ENCODE peak calls at places on chromosomes 12 and 14, in four cellular contexts. A, X, N and P are unnamed samples.

GRCh38 chr12:91180577-91180976 is 2.0 kb downstream of the DCN start:
- DNase-seq in A (no peak), X (no peak), N (no peak), P (no peak)

GRCh38 chr12:91811481-91812287 is 334.0 kb downstream of the BTG1 start:
- DNase-seq in A (peak; percentile 74), X (peak; percentile 54), N (peak; percentile 88), P (peak; percentile 26)

GRCh38 chr14:49512147-49512551 is 74.0 kb downstream of the RPS29 start:
- DNase-seq in A (no peak), X (no peak), N (no peak), P (no peak)

GRCh38 chr14:28381656-28382055 is 384.9 kb upstream of the FOXG1 start:
- DNase-seq in A (no peak), X (no peak), N (no peak), P (no peak)

GRCh38 chr12:20442322-20442721 is 74.0 kb downstream of the PDE3A start:
- DNase-seq in A (no peak), X (no peak), N (no peak), P (no peak)

GRCh38 chr12:83818888-83819287 is 1093.7 kb downstream of the SLC6A15 start:
- DNase-seq in A (no peak), X (no peak), N (no peak), P (no peak)

GRCh38 chr12:124696689-124697476 is 129.5 kb upstream of the NCOR2 start:
- DNase-seq in A (no peak), X (no peak), N (no peak), P (no peak)

GRCh38 chr14:90460136-90460535 is 63.3 kb downstream of the CALM1 start:
- DNase-seq in A (no peak), X (no peak), N (no peak), P (no peak)

GRCh38 chr12:97276198-97276580 is 186.4 kb upstream of the RMST start:
- DNase-seq in A (peak; percentile 23), X (no peak), N (no peak), P (no peak)